ENCODE peak calls at places on chromosome X, in four cellular contexts. R is astrocyte of the spinal cord, A is lower leg skin, O is AG09309. C is an unnamed sample.

GRCh38 chrX:20514358-20514757 is 247.6 kb upstream of the RPS6KA3 start:
- DNase-seq in R (peak), A (no peak), O (peak), C (no peak)

GRCh38 chrX:144722307-144722706 is 525.0 kb upstream of the SPANXN1 start:
- DNase-seq in R (no peak), A (no peak), O (no peak), C (no peak)

GRCh38 chrX:69088171-69088938 is 76.9 kb downstream of the PJA1 start:
- DNase-seq in R (no peak), A (no peak), O (no peak), C (no peak)

GRCh38 chrX:136600059-136600458 is 47.9 kb upstream of the CD40LG start:
- DNase-seq in R (no peak), A (no peak), O (no peak), C (no peak)

GRCh38 chrX:68196939-68197791 is 236.1 kb downstream of the OPHN1 start:
- DNase-seq in R (peak), A (peak), O (no peak), C (peak)

GRCh38 chrX:75038925-75039324 is 113.7 kb upstream of the NEXMIF start:
- DNase-seq in R (no peak), A (no peak), O (peak), C (no peak)

GRCh38 chrX:115968436-115969252 is 201.9 kb upstream of the AGTR2 start:
- DNase-seq in R (peak), A (no peak), O (no peak), C (no peak)

GRCh38 chrX:8010105-8010504 is 82.9 kb upstream of the PNPLA4 start:
- DNase-seq in R (no peak), A (no peak), O (no peak), C (no peak)

GRCh38 chrX:3271485-3272186 is 74.8 kb downstream of the MXRA5 start:
- DNase-seq in R (peak), A (no peak), O (peak), C (peak)

GRCh38 chrX:264634-265455 is 16.3 kb upstream of the PLCXD1 start:
- DNase-seq in R (no peak), A (peak), O (no peak), C (no peak)

GRCh38 chrX:79147477-79147876 is 3.0 kb downstream of the GPR174 start:
- DNase-seq in R (no peak), A (no peak), O (no peak), C (no peak)

GRCh38 chrX:107561468-107562215 is 66.7 kb upstream of the PRPS1 start:
- DNase-seq in R (no peak), A (no peak), O (no peak), C (no peak)

GRCh38 chrX:150074175-150074574 is 135.9 kb upstream of the EOLA2 start:
- DNase-seq in R (peak), A (no peak), O (no peak), C (no peak)

GRCh38 chrX:69503835-69504625 is at the start of gene NALF2:
- DNase-seq in R (peak), A (peak), O (no peak), C (peak)

GRCh38 chrX:105173071-105173470 is 47.4 kb downstream of the TEX13A start:
- DNase-seq in R (no peak), A (no peak), O (no peak), C (no peak)

GRCh38 chrX:13383907-13384306 is 64.1 kb upstream of the ATXN3L start:
- DNase-seq in R (no peak), A (no peak), O (no peak), C (no peak)

GRCh38 chrX:106698693-106699092 is 27.8 kb upstream of the RNF128 start:
- DNase-seq in R (peak), A (no peak), O (peak), C (no peak)

GRCh38 chrX:106932960-106933537 is 12.8 kb downstream of the CLDN2 start:
- DNase-seq in R (no peak), A (no peak), O (no peak), C (no peak)

GRCh38 chrX:153746359-153746758 is 17.7 kb upstream of the PLXNB3 start:
- DNase-seq in R (no peak), A (no peak), O (no peak), C (no peak)

GRCh38 chrX:153740631-153741222 is 16.1 kb downstream of the ABCD1 start:
- DNase-seq in R (no peak), A (no peak), O (no peak), C (no peak)

GRCh38 chrX:153739754-153740486 is 15.3 kb downstream of the ABCD1 start:
- DNase-seq in R (no peak), A (no peak), O (no peak), C (no peak)

GRCh38 chrX:153741446-153741845 is 16.8 kb downstream of the ABCD1 start:
- DNase-seq in R (no peak), A (no peak), O (no peak), C (no peak)

GRCh38 chrX:153744210-153745066 is 19.6 kb upstream of the PLXNB3 start:
- DNase-seq in R (no peak), A (no peak), O (no peak), C (no peak)
- H3K4me3 ChIP-seq in R (no peak), A (no peak), O (no peak), C (no peak)

GRCh38 chrX:44344687-44345086 is 1.2 kb upstream of the EFHC2 start:
- DNase-seq in R (no peak), A (no peak), O (no peak), C (no peak)

GRCh38 chrX:44342866-44343265 is 606 bp downstream of the EFHC2 start:
- DNase-seq in R (no peak), A (no peak), O (no peak), C (no peak)

GRCh38 chrX:44344194-44344593 is 722 bp upstream of the EFHC2 start:
- DNase-seq in R (no peak), A (peak), O (no peak), C (no peak)

GRCh38 chrX:44338361-44338760 is 5.1 kb downstream of the EFHC2 start:
- DNase-seq in R (no peak), A (no peak), O (no peak), C (no peak)

DNA sequence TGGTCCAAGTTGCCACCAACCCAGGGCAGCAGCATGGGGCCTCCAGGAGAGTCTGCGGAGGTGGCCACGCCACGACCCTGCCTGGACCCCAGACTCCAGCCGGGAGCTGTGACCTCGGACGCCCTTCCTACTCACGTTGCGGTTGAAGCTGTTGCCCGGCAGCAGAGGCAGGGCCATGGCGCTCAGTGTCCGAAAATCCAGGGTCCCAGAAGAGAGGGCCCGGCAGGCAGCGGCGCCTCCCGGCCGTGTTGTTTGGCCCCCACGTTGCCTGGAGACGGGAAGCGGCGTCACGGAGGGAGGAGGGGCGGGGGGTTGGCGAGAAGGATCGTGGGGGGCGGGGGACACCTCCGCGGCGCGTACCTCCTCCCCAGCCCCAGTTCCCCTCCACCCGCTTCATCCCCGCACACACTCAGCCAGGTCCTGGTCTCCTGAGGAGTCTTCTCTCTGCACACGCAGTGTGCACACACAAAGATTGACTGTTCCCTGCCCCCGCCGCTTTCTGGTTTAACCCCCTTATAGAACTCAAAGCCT is at the start of gene EFHC2:
- DNase-seq in R (no peak), A (no peak), O (no peak), C (no peak)
- H3K4me3 ChIP-seq in R (peak), A (peak), O (peak), C (peak)

DNA sequence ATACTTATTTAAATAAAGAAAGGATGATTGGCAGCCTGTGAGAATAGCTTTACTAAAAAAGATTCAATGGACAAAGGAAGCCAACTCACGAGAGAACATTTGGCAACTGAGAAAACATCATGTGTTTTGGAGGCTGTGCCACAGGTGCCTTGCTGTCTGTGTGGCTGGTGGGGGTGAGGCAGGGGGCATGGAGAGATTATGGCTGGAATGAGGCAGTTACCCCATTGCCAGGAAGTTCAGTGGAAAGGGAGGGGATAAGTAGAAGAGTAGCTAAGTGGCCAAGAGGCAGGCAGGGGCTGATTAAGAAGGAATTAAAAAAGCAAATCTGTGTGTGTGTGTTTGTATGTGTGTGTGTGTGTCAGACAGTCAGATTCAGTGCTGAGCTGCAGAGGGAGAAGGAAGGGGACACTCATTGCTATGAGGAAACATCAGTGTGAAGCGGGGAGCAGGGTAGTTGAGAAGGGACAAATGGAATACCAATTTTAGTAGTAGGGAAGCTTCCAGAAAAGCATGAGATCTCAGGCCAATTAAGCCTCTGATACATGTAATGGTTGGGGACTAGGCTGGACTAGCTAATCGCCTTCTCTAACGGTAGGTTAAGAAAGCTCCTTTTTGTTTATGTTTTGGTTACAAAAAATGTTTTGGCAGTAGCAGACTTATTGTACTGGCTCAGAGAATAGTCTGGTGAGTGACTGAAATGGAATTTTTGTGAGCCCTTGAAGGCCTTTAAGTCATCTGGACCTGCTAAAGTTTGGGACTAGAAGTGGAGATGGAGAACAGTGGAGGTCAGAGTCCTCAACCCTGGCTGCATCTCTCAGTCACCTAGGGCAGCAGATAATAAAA is 18.5 kb downstream of the TMEM164 start:
- DNase-seq in R (peak), A (no peak), O (peak), C (peak)
- H3K4me3 ChIP-seq in R (no peak), A (no peak), O (no peak), C (peak)

DNA sequence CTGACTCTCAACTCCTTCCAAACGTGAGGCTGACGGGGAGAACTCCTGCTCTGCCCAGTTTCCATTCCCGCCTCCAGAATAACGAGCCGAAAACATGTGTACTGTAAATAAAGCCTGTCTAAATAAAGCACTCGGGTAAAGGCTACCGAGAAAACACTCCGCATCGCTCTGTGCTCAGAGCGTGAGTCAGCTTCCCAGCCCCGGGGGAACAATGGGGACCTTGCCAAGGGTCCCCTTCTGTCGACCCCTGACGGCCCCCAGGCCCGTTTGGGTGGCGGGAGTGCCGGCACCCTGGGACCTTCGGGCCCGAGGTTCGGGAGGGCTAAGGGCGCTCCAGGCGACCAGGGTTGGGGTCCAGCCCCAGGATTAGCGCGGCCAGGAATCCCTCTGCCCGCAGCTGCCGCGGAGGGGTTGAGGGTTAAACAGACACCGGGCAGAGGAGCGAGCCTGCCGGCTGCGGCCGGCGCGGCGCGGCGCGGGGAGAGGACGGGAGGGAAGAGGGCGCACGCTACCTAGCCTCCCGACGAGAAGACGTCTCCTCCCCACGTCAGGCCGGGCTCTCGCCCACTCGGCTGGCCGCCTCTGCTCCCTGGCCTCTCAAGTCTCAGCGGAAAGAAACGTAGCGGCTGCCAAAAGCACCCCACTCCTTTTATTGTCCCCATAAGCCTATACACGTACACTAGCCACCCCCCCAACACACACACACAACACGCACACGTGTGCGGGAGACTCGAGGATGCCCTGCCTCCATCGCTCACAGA is 85.5 kb downstream of the BCOR start:
- DNase-seq in R (peak), A (no peak), O (no peak), C (no peak)
- H3K4me3 ChIP-seq in R (no peak), A (no peak), O (peak), C (no peak)

GRCh38 chrX:72304877-72305276 is 837 bp downstream of the CITED1 start:
- DNase-seq in R (no peak), A (no peak), O (no peak), C (no peak)
- H3K4me3 ChIP-seq in R (no peak), A (no peak), O (peak), C (peak)